ENCODE peak calls at places on chromosomes 11 and 22, in nine cellular contexts. E is mammary epithelial cell; K is CD8-positive, alpha-beta memory T cell; C is thyroid gland; N is pancreas; S is lower lobe of right lung; V is IMR-90; A is aorta; P is cardiac muscle cell. R is an unnamed sample.

GRCh38 chr22:27003301-27003700 is 345.9 kb downstream of the MIAT start:
- DNase-seq in E (no peak), K (no peak), C (no peak), N (no peak), S (no peak), V (no peak), A (no peak), P (no peak), R (no peak)

GRCh38 chr22:39242809-39243442 is 1.9 kb downstream of the PDGFB start:
- DNase-seq in E (peak; percentile 67), K (no peak), C (peak; percentile 55), N (peak; percentile 90), S (no peak), V (no peak), A (no peak), P (no peak), R (no peak)

GRCh38 chr11:119803726-119804294 is 74.8 kb upstream of the NECTIN1 start:
- DNase-seq in E (no peak), K (no peak), C (no peak), N (no peak), S (peak; percentile 34), V (no peak), A (peak; percentile 40), P (no peak), R (no peak)

GRCh38 chr11:61860054-61860903 is 31.1 kb downstream of the FADS3 start:
- DNase-seq in E (no peak), K (no peak), C (peak; percentile 59), N (peak; percentile 90), S (no peak), V (no peak), A (no peak), P (no peak), R (no peak)

GRCh38 chr11:103947566-103947919 is 88.9 kb upstream of the DDI1 start:
- DNase-seq in E (no peak), K (no peak), C (no peak), N (no peak), S (no peak), V (peak; percentile 58), A (no peak), P (no peak), R (no peak)

GRCh38 chr11:120067361-120068113 is 70.4 kb downstream of the TRIM29 start:
- DNase-seq in E (no peak), K (no peak), C (no peak), N (no peak), S (no peak), V (no peak), A (no peak), P (no peak), R (peak; percentile 75)

GRCh38 chr11:2884424-2884815 is 1.2 kb downstream of the CDKN1C start:
- DNase-seq in E (no peak), K (no peak), C (peak; percentile 51), N (peak; percentile 59), S (peak; percentile 69), V (no peak), A (no peak), P (peak; percentile 68), R (no peak)

GRCh38 chr11:128496684-128497056 is 90.7 kb downstream of the ETS1 start:
- DNase-seq in E (no peak), K (no peak), C (no peak), N (no peak), S (no peak), V (no peak), A (no peak), P (no peak), R (no peak)

GRCh38 chr11:13883042-13883441 is 79.5 kb upstream of the SPON1 start:
- DNase-seq in E (no peak), K (no peak), C (peak; percentile 79), N (no peak), S (peak; percentile 77), V (no peak), A (no peak), P (peak; percentile 33), R (no peak)

GRCh38 chr11:1671658-1672057 is 25.3 kb upstream of the KRTAP5-6 start:
- DNase-seq in E (no peak), K (no peak), C (no peak), N (no peak), S (no peak), V (no peak), A (no peak), P (no peak), R (no peak)

GRCh38 chr11:102653744-102654291 is 28.7 kb upstream of the MMP20 start:
- DNase-seq in E (peak; percentile 16), K (no peak), C (no peak), N (no peak), S (no peak), V (peak; percentile 6), A (no peak), P (no peak), R (no peak)

GRCh38 chr11:17528181-17528691 is 16.0 kb downstream of the USH1C start:
- DNase-seq in E (peak; percentile 24), K (no peak), C (peak; percentile 59), N (peak; percentile 52), S (no peak), V (peak; percentile 28), A (no peak), P (peak; percentile 77), R (no peak)

GRCh38 chr11:639324-639977 is 2.4 kb downstream of the DRD4 start:
- DNase-seq in E (no peak), K (no peak), C (peak; percentile 24), N (no peak), S (no peak), V (no peak), A (no peak), P (no peak), R (no peak)

GRCh38 chr11:64222651-64223000 is 3.4 kb downstream of the TRPT1 start:
- DNase-seq in E (no peak), K (no peak), C (no peak), N (no peak), S (no peak), V (no peak), A (no peak), P (no peak), R (no peak)

GRCh38 chr11:2517386-2518064 is 72.7 kb downstream of the KCNQ1 start:
- DNase-seq in E (no peak), K (no peak), C (peak; percentile 3), N (peak; percentile 12), S (peak; percentile 26), V (no peak), A (peak; percentile 39), P (no peak), R (no peak)

GRCh38 chr11:115287266-115287665 is 216.9 kb downstream of the CADM1 start:
- DNase-seq in E (no peak), K (no peak), C (peak; percentile 62), N (no peak), S (no peak), V (no peak), A (no peak), P (no peak), R (no peak)

GRCh38 chr11:29255401-29255800 is 761.4 kb downstream of the KCNA4 start:
- DNase-seq in E (no peak), K (no peak), C (no peak), N (no peak), S (no peak), V (no peak), A (no peak), P (no peak), R (no peak)

GRCh38 chr11:44223261-44223660 is 86.7 kb downstream of the ALX4 start:
- DNase-seq in E (no peak), K (no peak), C (no peak), N (no peak), S (no peak), V (peak; percentile 67), A (no peak), P (no peak), R (no peak)

GRCh38 chr11:74090701-74091100 is 80.1 kb downstream of the C2CD3 start:
- DNase-seq in E (no peak), K (no peak), C (no peak), N (no peak), S (no peak), V (peak; percentile 29), A (no peak), P (no peak), R (no peak)

GRCh38 chr22:39773976-39774539 is 119.5 kb downstream of the ENTHD1 start:
- DNase-seq in E (no peak), K (no peak), C (peak; percentile 24), N (no peak), S (no peak), V (peak; percentile 0), A (no peak), P (peak; percentile 3), R (no peak)

GRCh38 chr11:9733212-9733611 is 69.3 kb downstream of the SWAP70 start:
- DNase-seq in E (no peak), K (no peak), C (no peak), N (no peak), S (no peak), V (no peak), A (no peak), P (no peak), R (no peak)
- H3K4me1 ChIP-seq in E (no peaks in the 10 kb centered on the region), K (no peaks in the 10 kb centered on the region), C (peaks cover 7% of the 10 kb centered on the region), N (no peaks in the 10 kb centered on the region), S (peaks cover 5% of the 10 kb centered on the region), V (peaks cover 2% of the 10 kb centered on the region), A (no peaks in the 10 kb centered on the region), P (no peaks in the 10 kb centered on the region), R (peaks cover 7% of the 10 kb centered on the region)

DNA sequence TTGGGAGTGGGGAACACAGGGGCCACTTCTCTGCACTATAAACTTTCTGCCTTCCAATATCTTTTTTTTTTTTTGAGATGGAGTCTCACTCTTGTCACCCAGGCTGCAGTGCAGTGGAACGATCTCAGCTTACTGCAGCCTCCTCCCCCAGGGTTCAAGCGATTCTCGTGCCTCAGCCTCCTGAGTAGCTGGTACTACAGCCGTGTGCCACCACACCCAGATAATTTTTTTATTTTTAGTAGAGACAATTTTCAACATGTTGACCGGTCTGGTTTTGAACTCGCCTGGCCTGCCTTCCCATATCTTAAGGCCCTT is 1.7 kb downstream of the SLC3A2 start:
- DNase-seq in E (no peak), K (no peak), C (no peak), N (no peak), S (no peak), V (no peak), A (no peak), P (no peak), R (no peak)
- H3K4me1 ChIP-seq in E (peaks cover 41% of the 10 kb centered on the region), K (peaks cover 39% of the 10 kb centered on the region), C (peaks cover 33% of the 10 kb centered on the region), N (peaks cover 43% of the 10 kb centered on the region), S (peaks cover 74% of the 10 kb centered on the region), V (peaks cover 29% of the 10 kb centered on the region), A (peaks cover 9% of the 10 kb centered on the region), P (peaks cover 17% of the 10 kb centered on the region), R (peaks cover 80% of the 10 kb centered on the region)

GRCh38 chr11:67275606-67276409 is 9.5 kb downstream of the GRK2 start:
- DNase-seq in E (no peak), K (no peak), C (peak; percentile 1), N (peak; percentile 21), S (no peak), V (no peak), A (peak; percentile 53), P (no peak), R (peak; percentile 57)
- H3K4me1 ChIP-seq in E (peaks cover 24% of the 10 kb centered on the region), K (peaks cover 100% of the 10 kb centered on the region), C (peaks cover 35% of the 10 kb centered on the region), N (no peaks in the 10 kb centered on the region), S (peaks cover 100% of the 10 kb centered on the region), V (peaks cover 24% of the 10 kb centered on the region), A (no peaks in the 10 kb centered on the region), P (peaks cover 20% of the 10 kb centered on the region), R (peaks cover 85% of the 10 kb centered on the region)

DNA sequence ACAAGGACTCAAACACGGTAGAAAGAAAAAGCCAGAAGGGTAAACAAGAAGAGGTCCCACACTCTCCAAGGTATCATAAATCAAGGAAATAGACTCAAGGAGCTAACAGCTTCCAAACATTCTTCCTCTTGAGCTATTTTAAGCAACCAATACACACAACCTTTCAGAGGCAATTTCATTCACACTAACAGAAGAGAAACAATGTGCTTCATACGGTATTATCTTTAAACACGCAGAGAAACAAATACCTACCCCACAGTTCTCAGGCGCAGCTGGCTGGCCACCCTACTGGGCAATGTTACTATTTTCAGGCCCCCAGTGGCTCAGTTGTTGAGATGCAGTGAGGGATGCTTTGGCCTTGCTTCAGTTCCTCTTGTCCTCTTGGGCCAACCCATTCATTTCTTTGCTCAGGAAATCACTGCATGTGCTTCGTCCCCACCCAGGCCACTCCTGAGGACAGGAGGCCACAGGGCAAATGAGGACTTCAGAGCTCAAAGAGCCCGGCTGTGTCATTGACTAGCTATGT is 15.7 kb downstream of the ABTB2 start:
- DNase-seq in E (no peak), K (no peak), C (no peak), N (no peak), S (no peak), V (peak; percentile 38), A (no peak), P (peak; percentile 63), R (no peak)
- H3K4me1 ChIP-seq in E (peaks cover 37% of the 10 kb centered on the region), K (no peaks in the 10 kb centered on the region), C (no peaks in the 10 kb centered on the region), N (no peaks in the 10 kb centered on the region), S (peaks cover 31% of the 10 kb centered on the region), V (peaks cover 25% of the 10 kb centered on the region), A (peaks cover 8% of the 10 kb centered on the region), P (peaks cover 41% of the 10 kb centered on the region), R (peaks cover 34% of the 10 kb centered on the region)

R was measured in suprapubic skin.